ENCODE peak calls at places on chromosomes 13 and 19, in eight cellular contexts. D is neuronal stem cell, T is heart left ventricle, J is IMR-90, W is breast epithelium, O is coronary artery, Z is aorta, V is ascending aorta. B is an unnamed sample.

GRCh38 chr19:56221851-56222250 is 19.8 kb downstream of the ZSCAN5C start:
- DNase-seq in D (no peak), T (no peak), J (no peak), W (no peak), O (no peak), Z (no peak), V (no peak), B (no peak)

GRCh38 chr13:98144501-98145350 is 1.8 kb downstream of the FARP1 start:
- DNase-seq in D (peak), T (no peak), J (peak), W (no peak), O (no peak), Z (no peak), V (no peak), B (no peak)

GRCh38 chr19:604355-604754 is 14.7 kb downstream of the HCN2 start:
- DNase-seq in D (no peak), T (no peak), J (no peak), W (no peak), O (no peak), Z (no peak), V (no peak), B (no peak)

GRCh38 chr19:55197531-55197930 is 11.8 kb downstream of the PTPRH start:
- DNase-seq in D (no peak), T (no peak), J (no peak), W (no peak), O (no peak), Z (no peak), V (no peak), B (no peak)

GRCh38 chr13:79060216-79060615 is 345.8 kb downstream of the RBM26 start:
- DNase-seq in D (no peak), T (no peak), J (no peak), W (no peak), O (no peak), Z (no peak), V (no peak), B (no peak)

GRCh38 chr13:24747248-24748151 is 16.5 kb upstream of the RNF17 start:
- DNase-seq in D (peak), T (no peak), J (no peak), W (no peak), O (no peak), Z (no peak), V (no peak), B (no peak)

GRCh38 chr13:28805193-28805819 is 14.8 kb upstream of the MTUS2 start:
- DNase-seq in D (no peak), T (peak), J (no peak), W (no peak), O (no peak), Z (peak), V (no peak), B (no peak)

GRCh38 chr13:30713133-30713532 is 22.2 kb upstream of the ALOX5AP start:
- DNase-seq in D (no peak), T (peak), J (no peak), W (no peak), O (peak), Z (no peak), V (peak), B (no peak)

GRCh38 chr19:33377586-33378475 is 4.3 kb downstream of the CEBPG start:
- DNase-seq in D (no peak), T (no peak), J (no peak), W (no peak), O (no peak), Z (no peak), V (no peak), B (no peak)

GRCh38 chr19:23774156-23774971 is 15.7 kb upstream of the ZNF681 start:
- DNase-seq in D (no peak), T (no peak), J (no peak), W (no peak), O (no peak), Z (no peak), V (no peak), B (no peak)

GRCh38 chr13:47545630-47546029 is 455.4 kb downstream of the SUCLA2 start:
- DNase-seq in D (no peak), T (no peak), J (no peak), W (peak), O (no peak), Z (no peak), V (no peak), B (no peak)

GRCh38 chr13:110183925-110184324 is 123.0 kb downstream of the COL4A1 start:
- DNase-seq in D (no peak), T (no peak), J (peak), W (no peak), O (no peak), Z (no peak), V (no peak), B (no peak)

GRCh38 chr13:29106651-29107050 is 286.5 kb downstream of the MTUS2 start:
- DNase-seq in D (no peak), T (no peak), J (no peak), W (no peak), O (no peak), Z (no peak), V (no peak), B (no peak)

GRCh38 chr13:26254583-26255102 is 714 bp downstream of the CDK8 start:
- DNase-seq in D (no peak), T (peak), J (peak), W (peak), O (peak), Z (peak), V (peak), B (no peak)

GRCh38 chr19:1386945-1387683 is 3.4 kb downstream of the NDUFS7 start:
- DNase-seq in D (no peak), T (no peak), J (no peak), W (no peak), O (no peak), Z (no peak), V (no peak), B (no peak)

GRCh38 chr13:64278493-64278892 is 2862.8 kb upstream of the PCDH20 start:
- DNase-seq in D (no peak), T (no peak), J (peak), W (no peak), O (no peak), Z (no peak), V (no peak), B (no peak)

GRCh38 chr13:33204130-33204927 is 81.2 kb downstream of the STARD13 start:
- DNase-seq in D (no peak), T (peak), J (peak), W (no peak), O (no peak), Z (peak), V (peak), B (no peak)

GRCh38 chr13:111198979-111199378 is 83.9 kb downstream of the ARHGEF7 start:
- DNase-seq in D (no peak), T (no peak), J (no peak), W (no peak), O (no peak), Z (no peak), V (no peak), B (no peak)

GRCh38 chr13:78102121-78102677 is 183.6 kb upstream of the EDNRB start:
- DNase-seq in D (no peak), T (peak), J (peak), W (peak), O (no peak), Z (no peak), V (no peak), B (no peak)

GRCh38 chr19:53989600-53990533 is 1.6 kb upstream of the CACNG6 start:
- DNase-seq in D (no peak), T (no peak), J (no peak), W (no peak), O (no peak), Z (no peak), V (no peak), B (no peak)

GRCh38 chr13:46668302-46668720 is 115.3 kb downstream of the LRCH1 start:
- DNase-seq in D (no peak), T (peak), J (peak), W (no peak), O (no peak), Z (no peak), V (no peak), B (no peak)

GRCh38 chr13:27170521-27171243 is 929 bp downstream of the USP12 start:
- DNase-seq in D (peak), T (no peak), J (no peak), W (no peak), O (no peak), Z (peak), V (peak), B (peak)

GRCh38 chr13:46181799-46182490 is at the start of gene LCP1:
- DNase-seq in D (no peak), T (no peak), J (no peak), W (peak), O (no peak), Z (no peak), V (peak), B (no peak)

GRCh38 chr19:18833141-18833476 is 1.4 kb downstream of the UPF1 start:
- DNase-seq in D (no peak), T (no peak), J (no peak), W (no peak), O (no peak), Z (no peak), V (no peak), B (no peak)

GRCh38 chr19:2779121-2779740 is 3.8 kb downstream of the SGTA start:
- DNase-seq in D (no peak), T (no peak), J (no peak), W (no peak), O (no peak), Z (no peak), V (no peak), B (no peak)

GRCh38 chr19:53432088-53432661 is 391 bp downstream of the ZNF761 start:
- DNase-seq in D (peak), T (peak), J (peak), W (no peak), O (peak), Z (peak), V (peak), B (no peak)

GRCh38 chr13:80386001-80386400 is 45.1 kb upstream of the SPRY2 start:
- DNase-seq in D (no peak), T (no peak), J (no peak), W (no peak), O (no peak), Z (no peak), V (no peak), B (no peak)

GRCh38 chr19:16168465-16169081 is 4.8 kb downstream of the CIB3 start:
- DNase-seq in D (no peak), T (no peak), J (peak), W (no peak), O (no peak), Z (no peak), V (no peak), B (no peak)

GRCh38 chr13:31096624-31097302 is 64.9 kb downstream of the HSPH1 start:
- DNase-seq in D (no peak), T (no peak), J (no peak), W (no peak), O (no peak), Z (no peak), V (peak), B (no peak)

GRCh38 chr19:4304509-4305252 is at the start of gene FSD1:
- DNase-seq in D (peak), T (no peak), J (peak), W (no peak), O (no peak), Z (peak), V (no peak), B (peak)

GRCh38 chr13:101339202-101339601 is 77.1 kb downstream of the NALCN start:
- DNase-seq in D (no peak), T (no peak), J (no peak), W (no peak), O (no peak), Z (no peak), V (no peak), B (no peak)

GRCh38 chr19:40933025-40933424 is 51.0 kb upstream of the CYP2A7 start:
- DNase-seq in D (no peak), T (no peak), J (no peak), W (no peak), O (no peak), Z (no peak), V (no peak), B (peak)

GRCh38 chr13:100860866-100861265 is 186.3 kb upstream of the TMTC4 start:
- DNase-seq in D (no peak), T (no peak), J (peak), W (no peak), O (no peak), Z (no peak), V (no peak), B (no peak)

GRCh38 chr19:18416778-18417249 is 2.4 kb upstream of the SSBP4 start:
- DNase-seq in D (peak), T (peak), J (peak), W (peak), O (peak), Z (peak), V (peak), B (no peak)

GRCh38 chr13:46665630-46666482 is 112.9 kb downstream of the LRCH1 start:
- DNase-seq in D (no peak), T (no peak), J (no peak), W (no peak), O (no peak), Z (no peak), V (no peak), B (no peak)

GRCh38 chr19:33273881-33274662 is 28.3 kb downstream of the CEBPA start:
- DNase-seq in D (no peak), T (peak), J (peak), W (no peak), O (no peak), Z (no peak), V (no peak), B (no peak)

GRCh38 chr19:47580397-47580796 is 7.4 kb upstream of the ZNF541 start:
- DNase-seq in D (no peak), T (no peak), J (no peak), W (no peak), O (no peak), Z (no peak), V (no peak), B (no peak)

GRCh38 chr19:47587295-47587694 is 14.3 kb upstream of the ZNF541 start:
- DNase-seq in D (no peak), T (no peak), J (peak), W (no peak), O (no peak), Z (peak), V (no peak), B (no peak)

GRCh38 chr19:47581605-47582319 is 8.8 kb upstream of the ZNF541 start:
- DNase-seq in D (no peak), T (no peak), J (no peak), W (peak), O (no peak), Z (peak), V (no peak), B (no peak)

GRCh38 chr19:47582320-47582909 is 9.5 kb upstream of the ZNF541 start:
- DNase-seq in D (no peak), T (no peak), J (peak), W (no peak), O (no peak), Z (no peak), V (no peak), B (no peak)
- H3K27ac ChIP-seq in D (no peak), T (no peak), J (peak), W (peak), O (peak), Z (no peak), V (no peak), B (no peak)

GRCh38 chr13:50168803-50169202 is 153.6 kb downstream of the KCNRG start:
- DNase-seq in D (no peak), T (no peak), J (no peak), W (no peak), O (no peak), Z (no peak), V (no peak), B (no peak)

GRCh38 chr13:50167967-50168366 is 152.7 kb downstream of the KCNRG start:
- DNase-seq in D (no peak), T (no peak), J (no peak), W (no peak), O (no peak), Z (no peak), V (no peak), B (no peak)

GRCh38 chr13:50174630-50175029 is 159.4 kb downstream of the KCNRG start:
- DNase-seq in D (no peak), T (no peak), J (no peak), W (no peak), O (no peak), Z (no peak), V (no peak), B (no peak)

GRCh38 chr13:50170447-50171037 is 155.3 kb downstream of the KCNRG start:
- DNase-seq in D (no peak), T (no peak), J (peak), W (no peak), O (no peak), Z (no peak), V (no peak), B (no peak)

DNA sequence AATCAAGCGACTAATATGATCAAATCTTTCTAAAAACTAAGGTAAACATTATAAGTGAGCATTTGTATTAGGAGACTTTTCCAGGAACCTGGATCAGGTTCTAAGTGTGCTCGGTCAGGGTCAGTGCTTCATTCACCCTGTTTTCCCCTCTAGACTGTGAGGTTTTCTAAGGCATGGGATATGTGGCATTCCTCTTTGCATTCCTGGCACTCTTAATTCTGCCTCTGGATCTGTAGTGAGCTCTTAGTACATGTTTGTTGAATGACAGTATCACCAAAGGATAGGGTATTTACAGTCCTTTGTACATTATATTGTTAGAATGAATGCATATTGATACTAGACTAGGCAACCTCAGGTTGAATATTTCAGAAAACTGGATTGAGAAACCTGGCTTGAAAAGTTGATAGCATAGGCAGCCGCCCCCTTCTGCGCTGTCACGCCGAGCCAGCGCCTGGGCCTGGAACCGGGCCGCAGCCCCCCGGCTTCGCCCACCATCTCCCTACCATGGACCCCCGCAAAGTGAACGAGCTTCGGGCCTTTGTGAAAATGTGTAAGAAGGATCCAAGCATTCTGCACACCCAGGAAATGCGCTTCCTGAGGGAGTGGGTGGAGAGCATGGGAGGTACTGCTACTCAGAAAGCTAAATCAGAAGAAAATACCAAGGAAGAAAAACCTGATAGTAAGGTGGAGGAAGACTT is 156.5 kb downstream of the KCNRG start:
- DNase-seq in D (no peak), T (no peak), J (peak), W (no peak), O (no peak), Z (no peak), V (no peak), B (no peak)
- H3K4me3 ChIP-seq in D (no peak), T (no peak), J (no peak), W (no peak), O (no peak), Z (no peak), V (no peak), B (no peak)

GRCh38 chr19:10742494-10742893 is 24.6 kb downstream of the DNM2 start:
- DNase-seq in D (no peak), T (no peak), J (no peak), W (no peak), O (no peak), Z (no peak), V (no peak), B (no peak)
- H3K27ac ChIP-seq in D (no peak), T (peak), J (no peak), W (no peak), O (peak), Z (peak), V (no peak), B (no peak)

DNA sequence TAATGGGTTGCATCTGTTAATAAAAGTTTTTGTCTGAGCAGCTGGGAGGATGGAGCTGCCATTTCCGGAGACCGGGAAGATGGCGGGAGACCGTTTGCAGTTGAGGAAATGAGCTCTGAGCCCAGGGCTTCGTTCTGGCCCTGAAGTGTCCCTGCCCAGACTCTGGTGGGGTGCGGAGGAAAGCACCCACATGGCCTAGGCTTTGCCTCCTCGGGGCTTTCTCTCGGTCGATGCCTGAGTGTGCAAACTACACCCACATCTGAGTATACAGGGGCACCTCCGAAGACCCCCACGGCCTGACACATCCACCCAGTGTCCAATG is 15.6 kb upstream of the NANOS3 start:
- DNase-seq in D (no peak), T (peak), J (no peak), W (no peak), O (no peak), Z (no peak), V (no peak), B (no peak)
- H3K4me3 ChIP-seq in D (no peak), T (peak), J (no peak), W (peak), O (peak), Z (no peak), V (peak), B (no peak)